ENCODE peak calls at places on chromosome 11, in ten cellular contexts. I, O, E, N, F, Y, U, R, T and C are unnamed samples.

GRCh38 chr11:103910721-103911120 is 125.7 kb upstream of the DDI1 start:
- DNase-seq in R (no peak), E (no peak), F (no peak), Y (no peak), O (no peak), T (no peak), I (no peak), N (no peak), U (no peak), C (no peak)

GRCh38 chr11:37557990-37558389 is 960.0 kb upstream of the RAG2 start:
- DNase-seq in T (no peak), O (no peak), R (no peak), U (no peak), Y (no peak), E (no peak), N (no peak), I (no peak), F (no peak), C (no peak)

GRCh38 chr11:85603220-85603619 is 23.9 kb downstream of the DLG2 start:
- DNase-seq in O (no peak), E (no peak), F (no peak), N (no peak), T (no peak), U (no peak), I (no peak), Y (no peak), R (no peak), C (no peak)

GRCh38 chr11:38503876-38504275 is 1905.8 kb upstream of the RAG2 start:
- DNase-seq in T (no peak), I (no peak), E (no peak), F (no peak), Y (no peak), O (no peak), U (no peak), N (no peak), R (no peak), C (no peak)

GRCh38 chr11:109425554-109425953 is 3.6 kb downstream of the C11orf87 start:
- DNase-seq in Y (no peak), F (no peak), O (no peak), E (no peak), T (no peak), N (no peak), R (no peak), U (no peak), I (no peak), C (no peak)

GRCh38 chr11:106988151-106988806 is 30.0 kb downstream of the GUCY1A2 start:
- DNase-seq in R (no peak), T (no peak), Y (no peak), I (peak), O (no peak), U (peak), E (peak), F (no peak), N (no peak), C (no peak)

GRCh38 chr11:11251394-11251970 is 101.6 kb downstream of the CSNK2A3 start:
- DNase-seq in O (no peak), I (no peak), Y (no peak), T (no peak), E (no peak), U (no peak), R (no peak), F (no peak), N (no peak), C (no peak)

GRCh38 chr11:69943066-69943465 is 123.8 kb upstream of the FGF3 start:
- DNase-seq in N (no peak), U (no peak), E (no peak), F (no peak), I (no peak), R (no peak), Y (no peak), O (no peak), T (peak), C (peak)

GRCh38 chr11:304915-305833 is 2.4 kb upstream of the IFITM2 start:
- DNase-seq in R (no peak), Y (peak), T (peak), E (peak), U (no peak), O (peak), F (no peak), N (peak), I (peak), C (no peak)